ENCODE peak calls at places on chromosomes 11 and 22, in nine cellular contexts. One of them, this sample, is unnamed.

GRCh38 chr11:94602430-94603372 is 35.5 kb downstream of the PIWIL4 start:
- DNase-seq in lower lobe of right lung: peak; percentile 62
- DNase-seq in mucosa of descending colon: peak; percentile 65
- DNase-seq in fibroblast of lung: peak; percentile 77
- DNase-seq in neural progenitor cell: no peak
- DNase-seq in NT2/D1: peak; percentile 61
- DNase-seq in esophagus squamous epithelium: no peak
- DNase-seq in CD8-positive, alpha-beta T cell: no peak
- DNase-seq in tibial nerve: no peak
- DNase-seq in this sample: no peak

GRCh38 chr22:17966403-17966717 is 58.0 kb downstream of the MICAL3 start:
- DNase-seq in mucosa of descending colon: no peak
- DNase-seq in tibial nerve: no peak
- DNase-seq in fibroblast of lung: no peak
- DNase-seq in NT2/D1: no peak
- DNase-seq in lower lobe of right lung: no peak
- DNase-seq in esophagus squamous epithelium: no peak
- DNase-seq in neural progenitor cell: no peak
- DNase-seq in CD8-positive, alpha-beta T cell: no peak
- DNase-seq in this sample: no peak

GRCh38 chr11:110196884-110197420 is 99.5 kb downstream of the RDX start:
- DNase-seq in tibial nerve: no peak
- DNase-seq in mucosa of descending colon: no peak
- DNase-seq in CD8-positive, alpha-beta T cell: no peak
- DNase-seq in lower lobe of right lung: no peak
- DNase-seq in esophagus squamous epithelium: no peak
- DNase-seq in fibroblast of lung: no peak
- DNase-seq in neural progenitor cell: no peak
- DNase-seq in NT2/D1: no peak
- DNase-seq in this sample: no peak

GRCh38 chr11:118291453-118291852 is 13.1 kb upstream of the CD3E start:
- DNase-seq in fibroblast of lung: no peak
- DNase-seq in lower lobe of right lung: no peak
- DNase-seq in esophagus squamous epithelium: no peak
- DNase-seq in NT2/D1: no peak
- DNase-seq in neural progenitor cell: no peak
- DNase-seq in CD8-positive, alpha-beta T cell: no peak
- DNase-seq in tibial nerve: no peak
- DNase-seq in mucosa of descending colon: no peak
- DNase-seq in this sample: peak; percentile 80

GRCh38 chr11:69317401-69318092 is 23.6 kb downstream of the MYEOV start:
- DNase-seq in tibial nerve: no peak
- DNase-seq in esophagus squamous epithelium: no peak
- DNase-seq in neural progenitor cell: no peak
- DNase-seq in mucosa of descending colon: no peak
- DNase-seq in CD8-positive, alpha-beta T cell: no peak
- DNase-seq in NT2/D1: no peak
- DNase-seq in fibroblast of lung: peak; percentile 57
- DNase-seq in lower lobe of right lung: no peak
- DNase-seq in this sample: no peak

GRCh38 chr11:19673924-19674390 is 38.7 kb upstream of the NAV2 start:
- DNase-seq in tibial nerve: peak; percentile 40
- DNase-seq in lower lobe of right lung: peak; percentile 77
- DNase-seq in CD8-positive, alpha-beta T cell: no peak
- DNase-seq in neural progenitor cell: peak; percentile 77
- DNase-seq in mucosa of descending colon: peak; percentile 64
- DNase-seq in esophagus squamous epithelium: no peak
- DNase-seq in NT2/D1: no peak
- DNase-seq in fibroblast of lung: peak; percentile 59
- DNase-seq in this sample: no peak

GRCh38 chr11:35398881-35399280 is 20.5 kb downstream of the SLC1A2 start:
- DNase-seq in fibroblast of lung: no peak
- DNase-seq in lower lobe of right lung: no peak
- DNase-seq in CD8-positive, alpha-beta T cell: no peak
- DNase-seq in tibial nerve: no peak
- DNase-seq in NT2/D1: no peak
- DNase-seq in esophagus squamous epithelium: no peak
- DNase-seq in mucosa of descending colon: no peak
- DNase-seq in neural progenitor cell: no peak
- DNase-seq in this sample: no peak

GRCh38 chr11:26276798-26277424 is 55.0 kb upstream of the ANO3 start:
- DNase-seq in lower lobe of right lung: no peak
- DNase-seq in fibroblast of lung: peak; percentile 53
- DNase-seq in NT2/D1: peak; percentile 48
- DNase-seq in CD8-positive, alpha-beta T cell: peak; percentile 16
- DNase-seq in esophagus squamous epithelium: no peak
- DNase-seq in neural progenitor cell: peak; percentile 67
- DNase-seq in tibial nerve: peak; percentile 21
- DNase-seq in mucosa of descending colon: no peak
- DNase-seq in this sample: peak; percentile 46

GRCh38 chr22:31321421-31321820 is 24.7 kb downstream of the PATZ1 start:
- DNase-seq in lower lobe of right lung: no peak
- DNase-seq in fibroblast of lung: no peak
- DNase-seq in tibial nerve: no peak
- DNase-seq in esophagus squamous epithelium: no peak
- DNase-seq in NT2/D1: no peak
- DNase-seq in CD8-positive, alpha-beta T cell: no peak
- DNase-seq in neural progenitor cell: no peak
- DNase-seq in mucosa of descending colon: no peak
- DNase-seq in this sample: no peak

GRCh38 chr11:99370557-99371200 is 349.9 kb downstream of the CNTN5 start:
- DNase-seq in fibroblast of lung: peak; percentile 65
- DNase-seq in lower lobe of right lung: no peak
- DNase-seq in CD8-positive, alpha-beta T cell: no peak
- DNase-seq in esophagus squamous epithelium: no peak
- DNase-seq in neural progenitor cell: peak; percentile 23
- DNase-seq in mucosa of descending colon: no peak
- DNase-seq in tibial nerve: no peak
- DNase-seq in NT2/D1: peak; percentile 30
- DNase-seq in this sample: peak; percentile 2

GRCh38 chr11:85170184-85170583 is 457.0 kb downstream of the DLG2 start:
- DNase-seq in fibroblast of lung: peak; percentile 73
- DNase-seq in tibial nerve: no peak
- DNase-seq in neural progenitor cell: no peak
- DNase-seq in esophagus squamous epithelium: no peak
- DNase-seq in CD8-positive, alpha-beta T cell: no peak
- DNase-seq in NT2/D1: peak; percentile 40
- DNase-seq in lower lobe of right lung: no peak
- DNase-seq in mucosa of descending colon: no peak
- DNase-seq in this sample: peak; percentile 87

DNA sequence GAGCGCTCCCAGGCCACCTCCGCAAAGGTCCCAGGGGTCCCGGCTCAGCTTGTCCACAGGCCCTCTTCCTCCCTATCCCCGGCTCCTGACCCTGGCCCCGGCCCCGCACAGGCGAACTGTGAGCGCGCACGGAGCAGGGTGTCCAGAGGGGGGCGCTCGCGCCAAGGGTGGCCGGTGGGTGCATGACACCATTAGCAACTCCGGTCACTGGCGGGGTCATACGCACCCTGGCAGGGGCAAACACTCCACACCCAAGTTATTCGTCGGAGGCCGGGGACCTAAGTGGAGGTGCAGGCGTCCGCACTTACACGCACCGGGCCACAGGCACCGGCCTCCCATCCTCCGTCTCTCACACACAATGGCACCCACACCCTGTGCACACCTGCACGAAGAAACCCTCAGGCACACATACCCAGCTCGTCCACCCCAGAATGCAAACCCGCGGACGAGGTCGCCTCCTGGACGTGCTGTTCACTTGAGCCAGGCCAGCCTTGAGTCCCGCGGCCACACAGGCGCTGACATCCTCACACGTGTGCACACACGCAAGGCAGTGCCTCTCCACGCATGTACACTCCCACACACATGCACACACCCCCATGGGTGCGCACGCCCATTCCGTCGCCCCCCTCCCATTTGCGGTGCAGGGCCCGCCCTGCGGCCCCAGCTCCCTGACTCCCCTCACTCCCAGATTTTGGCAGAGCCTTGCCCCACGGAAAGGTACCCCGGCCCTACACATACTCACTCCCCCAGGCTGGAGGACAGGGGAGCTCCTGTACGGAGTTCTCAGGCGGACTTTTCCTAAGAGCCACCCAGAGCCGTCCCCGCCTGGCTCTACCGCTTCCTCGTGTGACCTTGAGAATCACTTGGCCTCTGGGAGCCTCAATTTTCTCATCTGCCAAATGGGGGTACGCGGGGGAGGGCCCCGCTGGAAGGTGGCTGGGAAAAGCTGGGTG is at the start of gene RASGRP2:
- DNase-seq in esophagus squamous epithelium: peak; percentile 51
- DNase-seq in fibroblast of lung: no peak
- DNase-seq in neural progenitor cell: peak; percentile 58
- DNase-seq in CD8-positive, alpha-beta T cell: peak; percentile 91
- DNase-seq in mucosa of descending colon: peak; percentile 92
- DNase-seq in lower lobe of right lung: peak; percentile 90
- DNase-seq in tibial nerve: peak; percentile 56
- DNase-seq in NT2/D1: no peak
- DNase-seq in this sample: no peak
- H3K4me1 ChIP-seq in esophagus squamous epithelium: peaks cover 34% of the 10 kb centered on the region
- H3K4me1 ChIP-seq in fibroblast of lung: peaks cover 22% of the 10 kb centered on the region
- H3K4me1 ChIP-seq in neural progenitor cell: peaks cover 14% of the 10 kb centered on the region
- H3K4me1 ChIP-seq in CD8-positive, alpha-beta T cell: peaks cover 31% of the 10 kb centered on the region
- H3K4me1 ChIP-seq in mucosa of descending colon: peaks cover 28% of the 10 kb centered on the region
- H3K4me1 ChIP-seq in lower lobe of right lung: peaks cover 40% of the 10 kb centered on the region
- H3K4me1 ChIP-seq in tibial nerve: peaks cover 52% of the 10 kb centered on the region
- H3K4me1 ChIP-seq in NT2/D1: peaks cover 41% of the 10 kb centered on the region
- H3K4me1 ChIP-seq in this sample: no peaks in the 10 kb centered on the region

DNA sequence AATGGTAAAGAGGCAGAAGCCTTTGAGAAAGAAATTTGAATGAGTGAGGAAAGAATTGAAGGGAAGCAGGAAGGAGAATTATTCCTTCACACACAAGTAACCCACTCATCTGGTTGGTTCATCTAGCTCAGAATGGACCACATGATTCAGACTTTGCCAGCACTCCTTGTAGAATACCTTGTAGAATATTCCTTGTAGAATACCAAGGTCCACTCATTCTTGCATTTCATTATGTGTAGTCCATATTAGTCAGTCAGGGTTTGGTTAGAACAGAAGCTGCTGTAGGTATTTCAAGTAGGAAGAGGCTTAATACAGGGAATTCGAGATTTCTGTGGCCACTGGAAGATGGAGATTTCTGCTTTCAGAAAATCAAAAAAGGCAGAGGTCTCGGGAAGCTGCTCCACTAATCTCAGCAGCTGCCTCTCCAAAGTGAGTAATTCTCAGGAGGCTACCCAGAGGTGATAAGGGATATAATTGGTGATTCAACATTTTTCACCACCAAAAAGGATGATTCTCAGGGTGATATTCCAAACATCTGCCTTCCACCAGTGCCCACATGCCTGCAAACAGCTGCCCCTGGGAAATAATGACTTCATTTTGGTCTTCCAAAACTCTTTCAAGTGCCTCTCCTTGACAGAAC is 329.2 kb downstream of the TMEM135 start:
- DNase-seq in tibial nerve: no peak
- DNase-seq in esophagus squamous epithelium: no peak
- DNase-seq in neural progenitor cell: no peak
- DNase-seq in CD8-positive, alpha-beta T cell: no peak
- DNase-seq in mucosa of descending colon: no peak
- DNase-seq in fibroblast of lung: peak; percentile 30
- DNase-seq in NT2/D1: no peak
- DNase-seq in lower lobe of right lung: no peak
- DNase-seq in this sample: peak; percentile 47
- H3K4me1 ChIP-seq in tibial nerve: peaks cover 3% of the 10 kb centered on the region
- H3K4me1 ChIP-seq in esophagus squamous epithelium: peaks cover 3% of the 10 kb centered on the region
- H3K4me1 ChIP-seq in neural progenitor cell: peaks cover 15% of the 10 kb centered on the region
- H3K4me1 ChIP-seq in CD8-positive, alpha-beta T cell: no peaks in the 10 kb centered on the region
- H3K4me1 ChIP-seq in mucosa of descending colon: no peaks in the 10 kb centered on the region
- H3K4me1 ChIP-seq in fibroblast of lung: no peaks in the 10 kb centered on the region
- H3K4me1 ChIP-seq in NT2/D1: no peaks in the 10 kb centered on the region
- H3K4me1 ChIP-seq in lower lobe of right lung: no peaks in the 10 kb centered on the region
- H3K4me1 ChIP-seq in this sample: peaks cover 27% of the 10 kb centered on the region

GRCh38 chr11:111561306-111561705 is 20.8 kb downstream of the LAYN start:
- DNase-seq in CD8-positive, alpha-beta T cell: no peak
- DNase-seq in mucosa of descending colon: no peak
- DNase-seq in esophagus squamous epithelium: no peak
- DNase-seq in fibroblast of lung: no peak
- DNase-seq in NT2/D1: no peak
- DNase-seq in neural progenitor cell: no peak
- DNase-seq in lower lobe of right lung: no peak
- DNase-seq in tibial nerve: no peak
- DNase-seq in this sample: no peak
- H3K4me1 ChIP-seq in CD8-positive, alpha-beta T cell: no peaks in the 10 kb centered on the region
- H3K4me1 ChIP-seq in mucosa of descending colon: no peaks in the 10 kb centered on the region
- H3K4me1 ChIP-seq in esophagus squamous epithelium: no peaks in the 10 kb centered on the region
- H3K4me1 ChIP-seq in fibroblast of lung: peaks cover 39% of the 10 kb centered on the region
- H3K4me1 ChIP-seq in NT2/D1: no peaks in the 10 kb centered on the region
- H3K4me1 ChIP-seq in neural progenitor cell: peaks cover 7% of the 10 kb centered on the region
- H3K4me1 ChIP-seq in lower lobe of right lung: peaks cover 4% of the 10 kb centered on the region
- H3K4me1 ChIP-seq in tibial nerve: peaks cover 11% of the 10 kb centered on the region
- H3K4me1 ChIP-seq in this sample: peaks cover 20% of the 10 kb centered on the region

GRCh38 chr11:8828580-8829358 is 82.2 kb upstream of the AKIP1 start:
- DNase-seq in NT2/D1: no peak
- DNase-seq in fibroblast of lung: peak; percentile 81
- DNase-seq in tibial nerve: no peak
- DNase-seq in neural progenitor cell: no peak
- DNase-seq in esophagus squamous epithelium: no peak
- DNase-seq in lower lobe of right lung: no peak
- DNase-seq in CD8-positive, alpha-beta T cell: no peak
- DNase-seq in mucosa of descending colon: no peak
- DNase-seq in this sample: no peak

GRCh38 chr11:8830641-8831040 is 80.3 kb upstream of the AKIP1 start:
- DNase-seq in CD8-positive, alpha-beta T cell: no peak
- DNase-seq in mucosa of descending colon: no peak
- DNase-seq in esophagus squamous epithelium: no peak
- DNase-seq in tibial nerve: no peak
- DNase-seq in fibroblast of lung: no peak
- DNase-seq in neural progenitor cell: no peak
- DNase-seq in lower lobe of right lung: no peak
- DNase-seq in NT2/D1: no peak
- DNase-seq in this sample: no peak

GRCh38 chr11:8831861-8832260 is 79.1 kb upstream of the AKIP1 start:
- DNase-seq in lower lobe of right lung: no peak
- DNase-seq in esophagus squamous epithelium: no peak
- DNase-seq in mucosa of descending colon: no peak
- DNase-seq in neural progenitor cell: no peak
- DNase-seq in tibial nerve: no peak
- DNase-seq in fibroblast of lung: no peak
- DNase-seq in CD8-positive, alpha-beta T cell: no peak
- DNase-seq in NT2/D1: no peak
- DNase-seq in this sample: peak; percentile 25

GRCh38 chr11:8828055-8828454 is 82.9 kb upstream of the AKIP1 start:
- DNase-seq in tibial nerve: no peak
- DNase-seq in esophagus squamous epithelium: no peak
- DNase-seq in neural progenitor cell: no peak
- DNase-seq in mucosa of descending colon: no peak
- DNase-seq in CD8-positive, alpha-beta T cell: no peak
- DNase-seq in lower lobe of right lung: no peak
- DNase-seq in fibroblast of lung: no peak
- DNase-seq in NT2/D1: no peak
- DNase-seq in this sample: no peak

GRCh38 chr11:8829556-8829955 is 81.4 kb upstream of the AKIP1 start:
- DNase-seq in mucosa of descending colon: no peak
- DNase-seq in fibroblast of lung: no peak
- DNase-seq in esophagus squamous epithelium: no peak
- DNase-seq in lower lobe of right lung: no peak
- DNase-seq in CD8-positive, alpha-beta T cell: no peak
- DNase-seq in neural progenitor cell: no peak
- DNase-seq in NT2/D1: no peak
- DNase-seq in tibial nerve: no peak
- DNase-seq in this sample: no peak
- H3K4me1 ChIP-seq in mucosa of descending colon: no peaks in the 10 kb centered on the region
- H3K4me1 ChIP-seq in fibroblast of lung: peaks cover 44% of the 10 kb centered on the region
- H3K4me1 ChIP-seq in esophagus squamous epithelium: peaks cover 34% of the 10 kb centered on the region
- H3K4me1 ChIP-seq in lower lobe of right lung: peaks cover 54% of the 10 kb centered on the region
- H3K4me1 ChIP-seq in CD8-positive, alpha-beta T cell: no peaks in the 10 kb centered on the region
- H3K4me1 ChIP-seq in neural progenitor cell: peaks cover 44% of the 10 kb centered on the region
- H3K4me1 ChIP-seq in NT2/D1: no peaks in the 10 kb centered on the region
- H3K4me1 ChIP-seq in tibial nerve: peaks cover 37% of the 10 kb centered on the region
- H3K4me1 ChIP-seq in this sample: peaks cover 36% of the 10 kb centered on the region

This sample was measured in foreskin keratinocyte.